ENCODE peak calls at places on chromosomes 3 and 15, in ten cellular contexts. G, U, P, W, K, C, V, X, O and Y are unnamed samples.

GRCh38 chr3:31247850-31248618 is 284.7 kb upstream of the STT3B start:
- DNase-seq in G (no peak), U (no peak), P (no peak), W (no peak), K (no peak), C (no peak), V (no peak), X (no peak), O (no peak), Y (no peak)

GRCh38 chr3:187629711-187630110 is 40.5 kb downstream of the SST start:
- DNase-seq in G (no peak), U (no peak), P (peak), W (no peak), K (no peak), C (no peak), V (no peak), X (peak), O (no peak), Y (no peak)

GRCh38 chr3:18853269-18853668 is 295.0 kb upstream of the KCNH8 start:
- DNase-seq in G (no peak), U (no peak), P (no peak), W (no peak), K (no peak), C (no peak), V (no peak), X (no peak), O (no peak), Y (no peak)

GRCh38 chr3:127049390-127049789 is 66.5 kb downstream of the PLXNA1 start:
- DNase-seq in G (no peak), U (no peak), P (no peak), W (peak), K (no peak), C (no peak), V (no peak), X (no peak), O (no peak), Y (no peak)

GRCh38 chr3:79040701-79041100 is 727.1 kb downstream of the ROBO1 start:
- DNase-seq in G (no peak), U (no peak), P (peak), W (no peak), K (no peak), C (no peak), V (no peak), X (no peak), O (no peak), Y (no peak)

GRCh38 chr3:56988458-56988857 is 72.0 kb upstream of the SPATA12 start:
- DNase-seq in G (no peak), U (no peak), P (no peak), W (no peak), K (no peak), C (no peak), V (no peak), X (no peak), O (no peak), Y (no peak)

GRCh38 chr15:33985287-33985686 is 17.0 kb downstream of the CHRM5 start:
- DNase-seq in G (no peak), U (no peak), P (peak), W (no peak), K (no peak), C (no peak), V (no peak), X (no peak), O (no peak), Y (no peak)

GRCh38 chr3:108119398-108120109 is 28.7 kb upstream of the CD47 start:
- DNase-seq in G (no peak), U (no peak), P (no peak), W (no peak), K (no peak), C (no peak), V (no peak), X (no peak), O (no peak), Y (no peak)

GRCh38 chr3:43872301-43872700 is 181.6 kb downstream of the ABHD5 start:
- DNase-seq in G (no peak), U (no peak), P (peak), W (no peak), K (no peak), C (no peak), V (no peak), X (peak), O (no peak), Y (no peak)

GRCh38 chr3:149603126-149604074 is 54.4 kb downstream of the WWTR1 start:
- DNase-seq in G (no peak), U (no peak), P (no peak), W (no peak), K (no peak), C (no peak), V (no peak), X (peak), O (no peak), Y (no peak)

GRCh38 chr3:10234526-10235230 is 13.6 kb upstream of the TATDN2 start:
- DNase-seq in G (no peak), U (no peak), P (no peak), W (no peak), K (no peak), C (no peak), V (peak), X (no peak), O (no peak), Y (no peak)

GRCh38 chr3:15601046-15601398 is 347 bp downstream of the HACL1 start:
- DNase-seq in G (no peak), U (no peak), P (no peak), W (no peak), K (no peak), C (no peak), V (no peak), X (peak), O (no peak), Y (no peak)

GRCh38 chr3:178618197-178618596 is 82.0 kb downstream of the KCNMB2 start:
- DNase-seq in G (no peak), U (no peak), P (no peak), W (no peak), K (no peak), C (no peak), V (no peak), X (peak), O (no peak), Y (no peak)

GRCh38 chr3:23206371-23206770 is 3.2 kb downstream of the UBE2E2 start:
- DNase-seq in G (no peak), U (no peak), P (no peak), W (no peak), K (no peak), C (no peak), V (no peak), X (no peak), O (no peak), Y (no peak)

GRCh38 chr15:79296583-79296982 is 14.1 kb downstream of the ANKRD34C start:
- DNase-seq in G (no peak), U (no peak), P (no peak), W (no peak), K (no peak), C (no peak), V (no peak), X (peak), O (no peak), Y (no peak)

GRCh38 chr15:68682906-68683490 is 104.2 kb downstream of the CORO2B start:
- DNase-seq in G (peak), U (no peak), P (no peak), W (no peak), K (no peak), C (no peak), V (peak), X (no peak), O (no peak), Y (no peak)

GRCh38 chr15:92846716-92847115 is 53.4 kb upstream of the CHD2 start:
- DNase-seq in G (no peak), U (no peak), P (no peak), W (no peak), K (no peak), C (no peak), V (no peak), X (no peak), O (no peak), Y (no peak)

GRCh38 chr15:61750271-61751084 is 309.8 kb downstream of the VPS13C start:
- DNase-seq in G (no peak), U (no peak), P (no peak), W (peak), K (peak), C (no peak), V (no peak), X (no peak), O (no peak), Y (no peak)

GRCh38 chr3:190616627-190617026 is 102.7 kb downstream of the IL1RAP start:
- DNase-seq in G (no peak), U (no peak), P (no peak), W (no peak), K (no peak), C (no peak), V (no peak), X (no peak), O (no peak), Y (no peak)

GRCh38 chr15:31390777-31391486 is 64.3 kb downstream of the KLF13 start:
- DNase-seq in G (no peak), U (no peak), P (no peak), W (no peak), K (no peak), C (no peak), V (peak), X (no peak), O (no peak), Y (no peak)

GRCh38 chr3:111412656-111413055 is 129.3 kb upstream of the CD96 start:
- DNase-seq in G (no peak), U (no peak), P (no peak), W (no peak), K (no peak), C (no peak), V (no peak), X (no peak), O (no peak), Y (no peak)

GRCh38 chr15:64634020-64634419 is 141.4 kb downstream of the RBPMS2 start:
- DNase-seq in G (no peak), U (no peak), P (no peak), W (no peak), K (no peak), C (peak), V (no peak), X (no peak), O (no peak), Y (peak)

GRCh38 chr15:42102646-42103235 is 8.4 kb upstream of the PLA2G4D start:
- DNase-seq in G (no peak), U (no peak), P (no peak), W (peak), K (no peak), C (no peak), V (no peak), X (peak), O (no peak), Y (no peak)

GRCh38 chr3:115100172-115100571 is 46.9 kb downstream of the ZBTB20 start:
- DNase-seq in G (peak), U (peak), P (no peak), W (no peak), K (no peak), C (peak), V (no peak), X (peak), O (no peak), Y (peak)

GRCh38 chr15:101266034-101266433 is 11.3 kb downstream of the SELENOS start:
- DNase-seq in G (no peak), U (no peak), P (no peak), W (no peak), K (no peak), C (no peak), V (no peak), X (peak), O (no peak), Y (no peak)

GRCh38 chr3:153356908-153357307 is 194.9 kb downstream of the RAP2B start:
- DNase-seq in G (no peak), U (no peak), P (no peak), W (no peak), K (no peak), C (no peak), V (no peak), X (peak), O (no peak), Y (no peak)

GRCh38 chr3:198030125-198030524 is 70.1 kb downstream of the LMLN start:
- DNase-seq in G (no peak), U (no peak), P (no peak), W (no peak), K (no peak), C (no peak), V (no peak), X (no peak), O (no peak), Y (no peak)

GRCh38 chr15:78421241-78421994 is 16.6 kb upstream of the IREB2 start:
- DNase-seq in G (no peak), U (no peak), P (no peak), W (no peak), K (no peak), C (no peak), V (no peak), X (no peak), O (no peak), Y (no peak)

GRCh38 chr3:82448320-82448719 is 686.9 kb upstream of the GBE1 start:
- DNase-seq in G (no peak), U (no peak), P (no peak), W (no peak), K (no peak), C (no peak), V (no peak), X (no peak), O (no peak), Y (no peak)